ENCODE peak calls at places on chromosomes 7 and 10, in four cellular contexts. P is WTC11, S is NCI-H446 treated with DMSO at 0.1 percent for 48 hours, O is fibroblast of lung. R is an unnamed sample.

GRCh38 chr10:96509017-96509641 is 4.6 kb downstream of the TLL2 start:
- DNase-seq in P (no peak), S (no peak), O (no peak), R (peak)

GRCh38 chr10:113096111-113097045 is 146.3 kb downstream of the TCF7L2 start:
- DNase-seq in P (no peak), S (no peak), O (no peak), R (no peak)

GRCh38 chr7:84040365-84040764 is 154.2 kb downstream of the SEMA3A start:
- DNase-seq in P (no peak), S (no peak), O (no peak), R (no peak)

GRCh38 chr10:132809237-132810140 is 23.5 kb upstream of the NKX6-2 start:
- DNase-seq in P (no peak), S (no peak), O (no peak), R (no peak)

GRCh38 chr7:130669051-130669700 is 628 bp upstream of the COPG2 start:
- DNase-seq in P (peak), S (no peak), O (no peak), R (no peak)

GRCh38 chr7:602341-603141 is 82.9 kb upstream of the PDGFA start:
- DNase-seq in P (peak), S (no peak), O (no peak), R (no peak)

GRCh38 chr7:81161459-81162075 is 242.7 kb upstream of the SEMA3C start:
- DNase-seq in P (no peak), S (peak), O (peak), R (peak)

GRCh38 chr7:23394828-23395227 is 75.5 kb downstream of the IGF2BP3 start:
- DNase-seq in P (no peak), S (no peak), O (peak), R (no peak)

GRCh38 chr7:149224352-149224751 is 15.1 kb upstream of the ZNF212 start:
- DNase-seq in P (no peak), S (no peak), O (no peak), R (no peak)

GRCh38 chr10:11225935-11226334 is 208.3 kb downstream of the CELF2 start:
- DNase-seq in P (no peak), S (no peak), O (no peak), R (no peak)

GRCh38 chr7:123271231-123271630 is 71.5 kb upstream of the SLC13A1 start:
- DNase-seq in P (no peak), S (no peak), O (peak), R (no peak)

GRCh38 chr7:30308392-30308791 is 24.0 kb downstream of the ZNRF2 start:
- DNase-seq in P (no peak), S (no peak), O (no peak), R (no peak)

GRCh38 chr7:94289071-94289470 is 105.6 kb upstream of the COL1A2 start:
- DNase-seq in P (peak), S (peak), O (peak), R (peak)

GRCh38 chr10:73163096-73163495 is 4.7 kb downstream of the ECD start:
- DNase-seq in P (no peak), S (no peak), O (no peak), R (no peak)

GRCh38 chr7:73626814-73627213 is 2.5 kb upstream of the MLXIPL start:
- DNase-seq in P (no peak), S (peak), O (no peak), R (no peak)

GRCh38 chr7:106521115-106521514 is 139.8 kb downstream of the CCDC71L start:
- DNase-seq in P (no peak), S (no peak), O (no peak), R (no peak)

GRCh38 chr7:97466999-97467398 is 264.9 kb upstream of the TAC1 start:
- DNase-seq in P (no peak), S (no peak), O (no peak), R (no peak)

GRCh38 chr10:104032144-104032775 is 53.4 kb downstream of the COL17A1 start:
- DNase-seq in P (no peak), S (no peak), O (no peak), R (no peak)

GRCh38 chr10:5827841-5828240 is 14.6 kb upstream of the GDI2 start:
- DNase-seq in P (no peak), S (no peak), O (no peak), R (no peak)

GRCh38 chr7:38223311-38223710 is 45.3 kb downstream of the STARD3NL start:
- DNase-seq in P (no peak), S (no peak), O (no peak), R (no peak)

GRCh38 chr10:43259248-43259980 is 7.5 kb downstream of the RASGEF1A start:
- DNase-seq in P (no peak), S (no peak), O (no peak), R (no peak)

GRCh38 chr10:25682203-25682950 is 251.7 kb upstream of the MYO3A start:
- DNase-seq in P (peak), S (no peak), O (peak), R (peak)

GRCh38 chr10:114869500-114869899 is 47.9 kb downstream of the FHIP2A start:
- DNase-seq in P (no peak), S (no peak), O (peak), R (peak)

GRCh38 chr10:86693721-86694369 is 25.5 kb downstream of the LDB3 start:
- DNase-seq in P (peak), S (peak), O (peak), R (peak)

GRCh38 chr10:128078136-128078969 is 47.9 kb downstream of the MKI67 start:
- DNase-seq in P (peak), S (no peak), O (peak), R (peak)

GRCh38 chr7:129886818-129887186 is 66.0 kb downstream of the UBE2H start:
- DNase-seq in P (no peak), S (no peak), O (no peak), R (no peak)

GRCh38 chr7:155190608-155191536 is 106.8 kb upstream of the INSIG1 start:
- DNase-seq in P (peak), S (no peak), O (peak), R (no peak)

GRCh38 chr10:28327494-28327886 is 24.6 kb upstream of the MPP7 start:
- DNase-seq in P (no peak), S (no peak), O (peak), R (no peak)

GRCh38 chr10:61821153-61821552 is 80.3 kb upstream of the ARID5B start:
- DNase-seq in P (no peak), S (no peak), O (no peak), R (no peak)

GRCh38 chr10:133110609-133111275 is 23.0 kb downstream of the ADGRA1 start:
- DNase-seq in P (no peak), S (no peak), O (no peak), R (no peak)

GRCh38 chr7:151825711-151826110 is 51.2 kb downstream of the PRKAG2 start:
- DNase-seq in P (no peak), S (no peak), O (no peak), R (no peak)

GRCh38 chr10:123995461-123996131 is 97.8 kb downstream of the CHST15 start:
- DNase-seq in P (peak), S (no peak), O (peak), R (peak)

GRCh38 chr10:74880041-74880440 is 53.6 kb downstream of the KAT6B start:
- DNase-seq in P (no peak), S (no peak), O (peak), R (no peak)

GRCh38 chr10:79195091-79195923 is 126.5 kb downstream of the ZMIZ1 start:
- DNase-seq in P (peak), S (peak), O (peak), R (peak)

GRCh38 chr10:31526681-31527080 is 207.7 kb downstream of the ZEB1 start:
- DNase-seq in P (no peak), S (no peak), O (no peak), R (no peak)

GRCh38 chr7:155506854-155507337 is 39.5 kb downstream of the CNPY1 start:
- DNase-seq in P (peak), S (no peak), O (peak), R (no peak)

GRCh38 chr10:119852822-119853221 is 19.8 kb downstream of the MCMBP start:
- DNase-seq in P (no peak), S (no peak), O (no peak), R (no peak)

GRCh38 chr7:146591976-146592375 is 475.4 kb downstream of the CNTNAP2 start:
- DNase-seq in P (no peak), S (peak), O (no peak), R (no peak)

GRCh38 chr10:68871731-68872342 is 29.3 kb upstream of the DDX50 start:
- DNase-seq in P (no peak), S (peak), O (peak), R (peak)

GRCh38 chr7:106045139-106045538 is 67.0 kb downstream of the SYPL1 start:
- DNase-seq in P (no peak), S (no peak), O (no peak), R (no peak)

R was measured in astrocyte of the cerebellum.